ENCODE peak calls at places on chromosome 6, in four cellular contexts. One of them, this sample, is unnamed.
A peak's percentile ranks its signal among the peaks of the same experiment; 100 is the strongest.

GRCh38 chr6:134908906-134909516 is 40.9 kb downstream of the ALDH8A1 start:
- DNase-seq in HepG2: peak; percentile 7
- DNase-seq in H1: no peak
- DNase-seq in GM12878: no peak
- DNase-seq in this sample: no peak

GRCh38 chr6:15058200-15059070 is 187.4 kb upstream of the JARID2 start:
- DNase-seq in GM12878: no peak
- DNase-seq in H1: no peak
- DNase-seq in HepG2: no peak
- DNase-seq in this sample: no peak

GRCh38 chr6:33744001-33744848 is 2.5 kb downstream of the IP6K3 start:
- DNase-seq in HepG2: peak; percentile 78
- DNase-seq in H1: peak; percentile 90
- DNase-seq in GM12878: no peak
- DNase-seq in this sample: peak; percentile 72

GRCh38 chr6:33426590-33427563 is 7.0 kb downstream of the SYNGAP1 start:
- DNase-seq in HepG2: no peak
- DNase-seq in GM12878: no peak
- DNase-seq in H1: no peak
- DNase-seq in this sample: no peak

GRCh38 chr6:158472453-158472852 is 87.4 kb upstream of the TMEM181 start:
- DNase-seq in GM12878: no peak
- DNase-seq in H1: no peak
- DNase-seq in HepG2: no peak
- DNase-seq in this sample: no peak

GRCh38 chr6:42078391-42078790 is 28.1 kb downstream of the TAF8 start:
- DNase-seq in GM12878: no peak
- DNase-seq in H1: no peak
- DNase-seq in HepG2: no peak
- DNase-seq in this sample: no peak

GRCh38 chr6:96542702-96543101 is 20.2 kb upstream of the FHL5 start:
- DNase-seq in GM12878: no peak
- DNase-seq in HepG2: no peak
- DNase-seq in H1: no peak
- DNase-seq in this sample: no peak

GRCh38 chr6:108608453-108609275 is 47.9 kb downstream of the FOXO3 start:
- DNase-seq in HepG2: no peak
- DNase-seq in GM12878: no peak
- DNase-seq in H1: no peak
- DNase-seq in this sample: no peak

GRCh38 chr6:121965739-121966138 is 433.7 kb upstream of the HSF2 start:
- DNase-seq in HepG2: no peak
- DNase-seq in H1: no peak
- DNase-seq in GM12878: no peak
- DNase-seq in this sample: no peak

GRCh38 chr6:144008501-144009245 is 614 bp upstream of the PLAGL1 start:
- DNase-seq in H1: no peak
- DNase-seq in HepG2: no peak
- DNase-seq in GM12878: no peak
- DNase-seq in this sample: no peak

GRCh38 chr6:160400426-160400825 is 52.2 kb downstream of the SLC22A3 start:
- DNase-seq in H1: no peak
- DNase-seq in GM12878: no peak
- DNase-seq in HepG2: no peak
- DNase-seq in this sample: no peak

GRCh38 chr6:169097336-169098052 is 156.2 kb downstream of the THBS2 start:
- DNase-seq in H1: no peak
- DNase-seq in HepG2: no peak
- DNase-seq in GM12878: no peak
- DNase-seq in this sample: no peak

GRCh38 chr6:30837870-30838269 is 46.4 kb upstream of the DDR1 start:
- DNase-seq in HepG2: no peak
- DNase-seq in GM12878: no peak
- DNase-seq in H1: no peak
- DNase-seq in this sample: no peak

GRCh38 chr6:69961251-69961650 is 94.9 kb downstream of the COL19A1 start:
- DNase-seq in H1: no peak
- DNase-seq in GM12878: no peak
- DNase-seq in HepG2: no peak
- DNase-seq in this sample: no peak

GRCh38 chr6:20404641-20405032 is 3.0 kb downstream of the E2F3 start:
- DNase-seq in GM12878: peak; percentile 56
- DNase-seq in HepG2: peak; percentile 85
- DNase-seq in H1: no peak
- DNase-seq in this sample: no peak

GRCh38 chr6:107866606-107867301 is 42.6 kb upstream of the SCML4 start:
- DNase-seq in H1: no peak
- DNase-seq in GM12878: no peak
- DNase-seq in HepG2: peak; percentile 56
- DNase-seq in this sample: no peak

GRCh38 chr6:32692019-32692418 is 25.6 kb upstream of the HLA-DQB1 start:
- DNase-seq in H1: no peak
- DNase-seq in GM12878: peak; percentile 50
- DNase-seq in HepG2: peak; percentile 35
- DNase-seq in this sample: peak; percentile 40

GRCh38 chr6:169452117-169452868 is 198.6 kb upstream of the THBS2 start:
- DNase-seq in HepG2: no peak
- DNase-seq in H1: no peak
- DNase-seq in GM12878: no peak
- DNase-seq in this sample: no peak

GRCh38 chr6:95120984-95121383 is 456.4 kb upstream of the MANEA start:
- DNase-seq in HepG2: no peak
- DNase-seq in GM12878: no peak
- DNase-seq in H1: no peak
- DNase-seq in this sample: no peak

GRCh38 chr6:75202676-75203131 is 3.1 kb downstream of the COL12A1 start:
- DNase-seq in H1: peak; percentile 56
- DNase-seq in GM12878: no peak
- DNase-seq in HepG2: no peak
- DNase-seq in this sample: no peak

GRCh38 chr6:39688494-39688893 is 36.7 kb downstream of the KIF6 start:
- DNase-seq in H1: no peak
- DNase-seq in HepG2: no peak
- DNase-seq in GM12878: no peak
- DNase-seq in this sample: no peak

GRCh38 chr6:22041797-22042489 is 254.9 kb downstream of the PRL start:
- DNase-seq in H1: no peak
- DNase-seq in HepG2: no peak
- DNase-seq in GM12878: no peak
- DNase-seq in this sample: no peak

GRCh38 chr6:14571001-14571400 is 453.4 kb downstream of the CD83 start:
- DNase-seq in H1: no peak
- DNase-seq in HepG2: no peak
- DNase-seq in GM12878: no peak
- DNase-seq in this sample: no peak

GRCh38 chr6:167139761-167140160 is 16.9 kb downstream of the CCR6 start:
- DNase-seq in HepG2: no peak
- DNase-seq in GM12878: no peak
- DNase-seq in H1: no peak
- DNase-seq in this sample: no peak

GRCh38 chr6:136289327-136289578 is 393 bp downstream of the BCLAF1 start:
- DNase-seq in H1: peak; percentile 92
- DNase-seq in GM12878: peak; percentile 68
- DNase-seq in HepG2: peak; percentile 90
- DNase-seq in this sample: no peak

GRCh38 chr6:51902261-51902764 is 185.1 kb downstream of the PKHD1 start:
- DNase-seq in HepG2: no peak
- DNase-seq in GM12878: no peak
- DNase-seq in H1: no peak
- DNase-seq in this sample: no peak

GRCh38 chr6:97697450-97697849 is 414.4 kb upstream of the MMS22L start:
- DNase-seq in GM12878: no peak
- DNase-seq in H1: no peak
- DNase-seq in HepG2: no peak
- DNase-seq in this sample: no peak

GRCh38 chr6:141097471-141097870 is 1035.3 kb upstream of the GJE1 start:
- DNase-seq in H1: no peak
- DNase-seq in GM12878: no peak
- DNase-seq in HepG2: no peak
- DNase-seq in this sample: no peak

GRCh38 chr6:105993769-105994521 is 92.2 kb upstream of the PRDM1 start:
- DNase-seq in HepG2: no peak
- DNase-seq in GM12878: no peak
- DNase-seq in H1: peak; percentile 65
- DNase-seq in this sample: no peak

GRCh38 chr6:54020311-54020710 is 90.9 kb upstream of the MLIP start:
- DNase-seq in H1: no peak
- DNase-seq in HepG2: no peak
- DNase-seq in GM12878: no peak
- DNase-seq in this sample: no peak

GRCh38 chr6:30101939-30102700 is 10.8 kb downstream of the TRIM31 start:
- DNase-seq in H1: peak; percentile 88
- DNase-seq in GM12878: no peak
- DNase-seq in HepG2: peak; percentile 90
- DNase-seq in this sample: peak; percentile 20

DNA sequence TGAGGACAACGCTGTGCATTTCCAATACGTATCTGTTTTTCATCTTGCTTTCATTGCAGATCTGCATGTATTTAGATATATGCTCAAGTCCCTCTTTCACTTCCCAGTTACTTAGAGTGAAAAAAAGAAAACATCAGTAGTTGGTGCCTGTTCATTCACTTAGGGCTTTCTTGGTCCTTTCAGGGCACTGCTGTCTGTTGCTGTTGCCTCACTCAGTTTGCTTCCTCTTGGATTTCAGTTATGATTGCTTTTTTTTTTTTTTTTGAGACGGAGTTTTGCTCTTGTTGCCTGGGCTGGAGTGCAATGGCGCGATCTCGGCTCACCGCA is 19.3 kb downstream of the CARMIL1 start:
- DNase-seq in H1: no peak
- DNase-seq in GM12878: no peak
- DNase-seq in HepG2: no peak
- DNase-seq in this sample: no peak
- H3K4me1 ChIP-seq in H1: peaks cover 7% of the 10 kb centered on the region
- H3K4me1 ChIP-seq in GM12878: peaks cover 5% of the 10 kb centered on the region
- H3K4me1 ChIP-seq in HepG2: peaks cover 8% of the 10 kb centered on the region
- H3K4me1 ChIP-seq in this sample: peaks cover 2% of the 10 kb centered on the region

GRCh38 chr6:40891686-40892085 is 147.3 kb downstream of the UNC5CL start:
- DNase-seq in HepG2: no peak
- DNase-seq in H1: no peak
- DNase-seq in GM12878: no peak
- DNase-seq in this sample: no peak
- TF ChIP-seq SUZ12 in HepG2: no peak
- TF ChIP-seq SUZ12 in H1: no peak
- TF ChIP-seq SUZ12 in GM12878: no peak
- TF ChIP-seq SUZ12 in this sample: no peak

GRCh38 chr6:71393471-71393870 is 104.9 kb downstream of the OGFRL1 start:
- DNase-seq in GM12878: no peak
- DNase-seq in HepG2: no peak
- DNase-seq in H1: no peak
- DNase-seq in this sample: no peak

GRCh38 chr6:71388846-71389543 is 100.4 kb downstream of the OGFRL1 start:
- DNase-seq in H1: no peak
- DNase-seq in HepG2: no peak
- DNase-seq in GM12878: no peak
- DNase-seq in this sample: no peak

GRCh38 chr6:71394001-71394432 is 105.4 kb downstream of the OGFRL1 start:
- DNase-seq in HepG2: no peak
- DNase-seq in H1: no peak
- DNase-seq in GM12878: no peak
- DNase-seq in this sample: no peak

GRCh38 chr6:71391126-71391525 is 102.5 kb downstream of the OGFRL1 start:
- DNase-seq in HepG2: no peak
- DNase-seq in H1: no peak
- DNase-seq in GM12878: no peak
- DNase-seq in this sample: no peak

DNA sequence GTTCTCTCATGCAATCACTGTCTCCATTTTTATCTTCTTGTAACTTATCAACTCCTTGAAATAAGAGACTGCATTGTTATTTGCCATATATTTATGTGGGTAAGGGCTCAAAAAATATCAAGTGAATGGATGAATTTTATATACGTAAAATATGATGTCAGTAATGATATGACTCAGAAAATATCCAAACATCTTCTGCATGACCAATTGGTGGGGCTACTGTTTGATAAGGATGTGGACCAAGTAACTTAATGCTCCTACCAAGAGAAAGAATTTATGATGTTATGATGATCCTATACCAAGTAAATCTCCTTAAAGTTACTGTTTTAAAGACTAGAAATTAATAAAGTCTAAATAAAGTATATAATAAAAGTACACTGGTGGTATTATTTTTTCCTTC is 103.7 kb downstream of the OGFRL1 start:
- DNase-seq in HepG2: no peak
- DNase-seq in H1: no peak
- DNase-seq in GM12878: no peak
- DNase-seq in this sample: no peak
- H3K4me1 ChIP-seq in HepG2: no peaks in the 10 kb centered on the region
- H3K4me1 ChIP-seq in H1: peaks cover 4% of the 10 kb centered on the region
- H3K4me1 ChIP-seq in GM12878: no peaks in the 10 kb centered on the region
- H3K4me1 ChIP-seq in this sample: no peaks in the 10 kb centered on the region

DNA sequence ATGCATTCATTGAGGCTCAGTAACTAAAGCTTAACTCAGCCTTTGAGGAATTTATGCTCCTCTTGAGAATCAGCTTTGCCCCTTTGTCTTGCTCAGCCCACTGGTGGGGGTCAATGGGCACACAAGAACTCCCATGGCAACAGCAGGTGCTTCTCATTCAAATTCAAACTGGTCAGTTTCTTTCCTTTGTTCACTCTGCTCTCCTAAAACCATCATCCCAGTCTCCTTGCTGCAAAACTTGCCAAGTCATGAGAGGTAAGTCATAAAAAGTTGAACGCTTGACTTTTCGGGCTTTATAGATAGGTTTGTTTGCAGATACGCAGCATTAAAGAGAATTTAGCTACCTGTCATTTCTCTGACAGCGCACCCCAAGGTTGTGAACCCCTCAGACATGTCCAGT is 146.8 kb downstream of the TFAP2A start:
- DNase-seq in H1: no peak
- DNase-seq in HepG2: no peak
- DNase-seq in GM12878: no peak
- DNase-seq in this sample: peak; percentile 58
- TF ChIP-seq SUZ12 in H1: no peak
- TF ChIP-seq SUZ12 in HepG2: no peak
- TF ChIP-seq SUZ12 in GM12878: no peak
- TF ChIP-seq SUZ12 in this sample: no peak

This sample was measured in NT2/D1.